ENCODE peak calls at places on chromosome 3, in ten cellular contexts. One of them, this sample, is unnamed.

GRCh38 chr3:30493912-30494311 is 112.5 kb upstream of the TGFBR2 start:
- DNase-seq in stimulated activated CD4-positive, alpha-beta T cell treated with anti-CD3 and anti-CD28 coated beads, Interleukin-15, amount 100 ng/mL, for 1 hour: no peak
- DNase-seq in HTR-8/SVneo: no peak
- DNase-seq in stimulated activated CD8-positive, alpha-beta memory T cell treated with anti-CD3 and anti-CD28 coated beads, Interleukin-12 subunit alpha, Interleukin-12 subunit beta, amount 100 ng/mL, for 4 hours: no peak
- DNase-seq in non-pigmented ciliary epithelial cell: no peak
- DNase-seq in IMR-90: peak
- DNase-seq in NCI-H1694: no peak
- DNase-seq in KBM-7: no peak
- DNase-seq in ACHN: no peak
- DNase-seq in activated CD4-positive, alpha-beta T cell treated with anti-CD3 and anti-CD28 coated beads for 24 hours: no peak
- DNase-seq in this sample: no peak

GRCh38 chr3:63333815-63334214 is 55.7 kb downstream of the SYNPR start:
- DNase-seq in stimulated activated CD4-positive, alpha-beta T cell treated with anti-CD3 and anti-CD28 coated beads, Interleukin-15, amount 100 ng/mL, for 1 hour: no peak
- DNase-seq in HTR-8/SVneo: no peak
- DNase-seq in stimulated activated CD8-positive, alpha-beta memory T cell treated with anti-CD3 and anti-CD28 coated beads, Interleukin-12 subunit alpha, Interleukin-12 subunit beta, amount 100 ng/mL, for 4 hours: no peak
- DNase-seq in non-pigmented ciliary epithelial cell: no peak
- DNase-seq in IMR-90: peak
- DNase-seq in NCI-H1694: no peak
- DNase-seq in KBM-7: no peak
- DNase-seq in ACHN: no peak
- DNase-seq in activated CD4-positive, alpha-beta T cell treated with anti-CD3 and anti-CD28 coated beads for 24 hours: no peak
- DNase-seq in this sample: no peak

GRCh38 chr3:159824341-159824740 is 164.3 kb upstream of the IL12A start:
- DNase-seq in stimulated activated CD4-positive, alpha-beta T cell treated with anti-CD3 and anti-CD28 coated beads, Interleukin-15, amount 100 ng/mL, for 1 hour: no peak
- DNase-seq in HTR-8/SVneo: peak
- DNase-seq in stimulated activated CD8-positive, alpha-beta memory T cell treated with anti-CD3 and anti-CD28 coated beads, Interleukin-12 subunit alpha, Interleukin-12 subunit beta, amount 100 ng/mL, for 4 hours: no peak
- DNase-seq in non-pigmented ciliary epithelial cell: peak
- DNase-seq in IMR-90: peak
- DNase-seq in NCI-H1694: no peak
- DNase-seq in KBM-7: no peak
- DNase-seq in ACHN: peak
- DNase-seq in activated CD4-positive, alpha-beta T cell treated with anti-CD3 and anti-CD28 coated beads for 24 hours: no peak
- DNase-seq in this sample: peak

GRCh38 chr3:47573190-47574172 is 5.2 kb downstream of the CSPG5 start:
- DNase-seq in stimulated activated CD4-positive, alpha-beta T cell treated with anti-CD3 and anti-CD28 coated beads, Interleukin-15, amount 100 ng/mL, for 1 hour: no peak
- DNase-seq in HTR-8/SVneo: no peak
- DNase-seq in stimulated activated CD8-positive, alpha-beta memory T cell treated with anti-CD3 and anti-CD28 coated beads, Interleukin-12 subunit alpha, Interleukin-12 subunit beta, amount 100 ng/mL, for 4 hours: no peak
- DNase-seq in non-pigmented ciliary epithelial cell: no peak
- DNase-seq in IMR-90: no peak
- DNase-seq in NCI-H1694: no peak
- DNase-seq in KBM-7: no peak
- DNase-seq in ACHN: no peak
- DNase-seq in activated CD4-positive, alpha-beta T cell treated with anti-CD3 and anti-CD28 coated beads for 24 hours: no peak
- DNase-seq in this sample: no peak

GRCh38 chr3:42097166-42097946 is 6.2 kb downstream of the TRAK1 start:
- DNase-seq in stimulated activated CD4-positive, alpha-beta T cell treated with anti-CD3 and anti-CD28 coated beads, Interleukin-15, amount 100 ng/mL, for 1 hour: no peak
- DNase-seq in HTR-8/SVneo: no peak
- DNase-seq in stimulated activated CD8-positive, alpha-beta memory T cell treated with anti-CD3 and anti-CD28 coated beads, Interleukin-12 subunit alpha, Interleukin-12 subunit beta, amount 100 ng/mL, for 4 hours: no peak
- DNase-seq in non-pigmented ciliary epithelial cell: peak
- DNase-seq in IMR-90: peak
- DNase-seq in NCI-H1694: no peak
- DNase-seq in KBM-7: no peak
- DNase-seq in ACHN: no peak
- DNase-seq in activated CD4-positive, alpha-beta T cell treated with anti-CD3 and anti-CD28 coated beads for 24 hours: no peak
- DNase-seq in this sample: peak

GRCh38 chr3:27533718-27534578 is 49.8 kb upstream of the SLC4A7 start:
- DNase-seq in stimulated activated CD4-positive, alpha-beta T cell treated with anti-CD3 and anti-CD28 coated beads, Interleukin-15, amount 100 ng/mL, for 1 hour: no peak
- DNase-seq in HTR-8/SVneo: peak
- DNase-seq in stimulated activated CD8-positive, alpha-beta memory T cell treated with anti-CD3 and anti-CD28 coated beads, Interleukin-12 subunit alpha, Interleukin-12 subunit beta, amount 100 ng/mL, for 4 hours: peak
- DNase-seq in non-pigmented ciliary epithelial cell: peak
- DNase-seq in IMR-90: peak
- DNase-seq in NCI-H1694: no peak
- DNase-seq in KBM-7: no peak
- DNase-seq in ACHN: peak
- DNase-seq in activated CD4-positive, alpha-beta T cell treated with anti-CD3 and anti-CD28 coated beads for 24 hours: no peak
- DNase-seq in this sample: peak

GRCh38 chr3:713225-713624 is 379.6 kb upstream of the CNTN6 start:
- DNase-seq in stimulated activated CD4-positive, alpha-beta T cell treated with anti-CD3 and anti-CD28 coated beads, Interleukin-15, amount 100 ng/mL, for 1 hour: no peak
- DNase-seq in HTR-8/SVneo: peak
- DNase-seq in stimulated activated CD8-positive, alpha-beta memory T cell treated with anti-CD3 and anti-CD28 coated beads, Interleukin-12 subunit alpha, Interleukin-12 subunit beta, amount 100 ng/mL, for 4 hours: no peak
- DNase-seq in non-pigmented ciliary epithelial cell: no peak
- DNase-seq in IMR-90: no peak
- DNase-seq in NCI-H1694: no peak
- DNase-seq in KBM-7: no peak
- DNase-seq in ACHN: no peak
- DNase-seq in activated CD4-positive, alpha-beta T cell treated with anti-CD3 and anti-CD28 coated beads for 24 hours: no peak
- DNase-seq in this sample: no peak

GRCh38 chr3:183298708-183299153 is 45.7 kb downstream of the B3GNT5 start:
- DNase-seq in stimulated activated CD4-positive, alpha-beta T cell treated with anti-CD3 and anti-CD28 coated beads, Interleukin-15, amount 100 ng/mL, for 1 hour: no peak
- DNase-seq in HTR-8/SVneo: peak
- DNase-seq in stimulated activated CD8-positive, alpha-beta memory T cell treated with anti-CD3 and anti-CD28 coated beads, Interleukin-12 subunit alpha, Interleukin-12 subunit beta, amount 100 ng/mL, for 4 hours: no peak
- DNase-seq in non-pigmented ciliary epithelial cell: peak
- DNase-seq in IMR-90: peak
- DNase-seq in NCI-H1694: peak
- DNase-seq in KBM-7: peak
- DNase-seq in ACHN: peak
- DNase-seq in activated CD4-positive, alpha-beta T cell treated with anti-CD3 and anti-CD28 coated beads for 24 hours: no peak
- DNase-seq in this sample: peak

GRCh38 chr3:157290761-157291160 is 130.8 kb upstream of the CCNL1 start:
- DNase-seq in stimulated activated CD4-positive, alpha-beta T cell treated with anti-CD3 and anti-CD28 coated beads, Interleukin-15, amount 100 ng/mL, for 1 hour: no peak
- DNase-seq in HTR-8/SVneo: peak
- DNase-seq in stimulated activated CD8-positive, alpha-beta memory T cell treated with anti-CD3 and anti-CD28 coated beads, Interleukin-12 subunit alpha, Interleukin-12 subunit beta, amount 100 ng/mL, for 4 hours: no peak
- DNase-seq in non-pigmented ciliary epithelial cell: peak
- DNase-seq in IMR-90: peak
- DNase-seq in NCI-H1694: no peak
- DNase-seq in KBM-7: no peak
- DNase-seq in ACHN: no peak
- DNase-seq in activated CD4-positive, alpha-beta T cell treated with anti-CD3 and anti-CD28 coated beads for 24 hours: no peak
- DNase-seq in this sample: peak

GRCh38 chr3:113287818-113288648 is 76.7 kb downstream of the BOC start:
- DNase-seq in stimulated activated CD4-positive, alpha-beta T cell treated with anti-CD3 and anti-CD28 coated beads, Interleukin-15, amount 100 ng/mL, for 1 hour: no peak
- DNase-seq in HTR-8/SVneo: peak
- DNase-seq in stimulated activated CD8-positive, alpha-beta memory T cell treated with anti-CD3 and anti-CD28 coated beads, Interleukin-12 subunit alpha, Interleukin-12 subunit beta, amount 100 ng/mL, for 4 hours: no peak
- DNase-seq in non-pigmented ciliary epithelial cell: peak
- DNase-seq in IMR-90: peak
- DNase-seq in NCI-H1694: peak
- DNase-seq in KBM-7: peak
- DNase-seq in ACHN: peak
- DNase-seq in activated CD4-positive, alpha-beta T cell treated with anti-CD3 and anti-CD28 coated beads for 24 hours: peak
- DNase-seq in this sample: peak

GRCh38 chr3:129230311-129231019 is 18.9 kb upstream of the COPG1 start:
- DNase-seq in stimulated activated CD4-positive, alpha-beta T cell treated with anti-CD3 and anti-CD28 coated beads, Interleukin-15, amount 100 ng/mL, for 1 hour: no peak
- DNase-seq in HTR-8/SVneo: peak
- DNase-seq in stimulated activated CD8-positive, alpha-beta memory T cell treated with anti-CD3 and anti-CD28 coated beads, Interleukin-12 subunit alpha, Interleukin-12 subunit beta, amount 100 ng/mL, for 4 hours: no peak
- DNase-seq in non-pigmented ciliary epithelial cell: no peak
- DNase-seq in IMR-90: peak
- DNase-seq in NCI-H1694: no peak
- DNase-seq in KBM-7: peak
- DNase-seq in ACHN: peak
- DNase-seq in activated CD4-positive, alpha-beta T cell treated with anti-CD3 and anti-CD28 coated beads for 24 hours: no peak
- DNase-seq in this sample: no peak

GRCh38 chr3:183810643-183811594 is 14.5 kb downstream of the MAP6D1 start:
- DNase-seq in stimulated activated CD4-positive, alpha-beta T cell treated with anti-CD3 and anti-CD28 coated beads, Interleukin-15, amount 100 ng/mL, for 1 hour: no peak
- DNase-seq in HTR-8/SVneo: no peak
- DNase-seq in stimulated activated CD8-positive, alpha-beta memory T cell treated with anti-CD3 and anti-CD28 coated beads, Interleukin-12 subunit alpha, Interleukin-12 subunit beta, amount 100 ng/mL, for 4 hours: no peak
- DNase-seq in non-pigmented ciliary epithelial cell: no peak
- DNase-seq in IMR-90: no peak
- DNase-seq in NCI-H1694: no peak
- DNase-seq in KBM-7: no peak
- DNase-seq in ACHN: no peak
- DNase-seq in activated CD4-positive, alpha-beta T cell treated with anti-CD3 and anti-CD28 coated beads for 24 hours: no peak
- DNase-seq in this sample: no peak

GRCh38 chr3:12727481-12727880 is 31.6 kb downstream of the TMEM40 start:
- DNase-seq in stimulated activated CD4-positive, alpha-beta T cell treated with anti-CD3 and anti-CD28 coated beads, Interleukin-15, amount 100 ng/mL, for 1 hour: no peak
- DNase-seq in HTR-8/SVneo: no peak
- DNase-seq in stimulated activated CD8-positive, alpha-beta memory T cell treated with anti-CD3 and anti-CD28 coated beads, Interleukin-12 subunit alpha, Interleukin-12 subunit beta, amount 100 ng/mL, for 4 hours: no peak
- DNase-seq in non-pigmented ciliary epithelial cell: no peak
- DNase-seq in IMR-90: no peak
- DNase-seq in NCI-H1694: no peak
- DNase-seq in KBM-7: no peak
- DNase-seq in ACHN: no peak
- DNase-seq in activated CD4-positive, alpha-beta T cell treated with anti-CD3 and anti-CD28 coated beads for 24 hours: no peak
- DNase-seq in this sample: no peak

GRCh38 chr3:40975711-40976121 is 223.6 kb upstream of the CTNNB1 start:
- DNase-seq in stimulated activated CD4-positive, alpha-beta T cell treated with anti-CD3 and anti-CD28 coated beads, Interleukin-15, amount 100 ng/mL, for 1 hour: no peak
- DNase-seq in HTR-8/SVneo: no peak
- DNase-seq in stimulated activated CD8-positive, alpha-beta memory T cell treated with anti-CD3 and anti-CD28 coated beads, Interleukin-12 subunit alpha, Interleukin-12 subunit beta, amount 100 ng/mL, for 4 hours: no peak
- DNase-seq in non-pigmented ciliary epithelial cell: no peak
- DNase-seq in IMR-90: no peak
- DNase-seq in NCI-H1694: no peak
- DNase-seq in KBM-7: no peak
- DNase-seq in ACHN: no peak
- DNase-seq in activated CD4-positive, alpha-beta T cell treated with anti-CD3 and anti-CD28 coated beads for 24 hours: no peak
- DNase-seq in this sample: no peak

GRCh38 chr3:118641608-118642007 is 393.0 kb downstream of the IGSF11 start:
- DNase-seq in stimulated activated CD4-positive, alpha-beta T cell treated with anti-CD3 and anti-CD28 coated beads, Interleukin-15, amount 100 ng/mL, for 1 hour: no peak
- DNase-seq in HTR-8/SVneo: no peak
- DNase-seq in stimulated activated CD8-positive, alpha-beta memory T cell treated with anti-CD3 and anti-CD28 coated beads, Interleukin-12 subunit alpha, Interleukin-12 subunit beta, amount 100 ng/mL, for 4 hours: no peak
- DNase-seq in non-pigmented ciliary epithelial cell: no peak
- DNase-seq in IMR-90: no peak
- DNase-seq in NCI-H1694: peak
- DNase-seq in KBM-7: no peak
- DNase-seq in ACHN: no peak
- DNase-seq in activated CD4-positive, alpha-beta T cell treated with anti-CD3 and anti-CD28 coated beads for 24 hours: no peak
- DNase-seq in this sample: no peak

GRCh38 chr3:184314700-184315505 is 497 bp downstream of the EIF4G1 start:
- DNase-seq in stimulated activated CD4-positive, alpha-beta T cell treated with anti-CD3 and anti-CD28 coated beads, Interleukin-15, amount 100 ng/mL, for 1 hour: peak
- DNase-seq in HTR-8/SVneo: no peak
- DNase-seq in stimulated activated CD8-positive, alpha-beta memory T cell treated with anti-CD3 and anti-CD28 coated beads, Interleukin-12 subunit alpha, Interleukin-12 subunit beta, amount 100 ng/mL, for 4 hours: peak
- DNase-seq in non-pigmented ciliary epithelial cell: no peak
- DNase-seq in IMR-90: peak
- DNase-seq in NCI-H1694: peak
- DNase-seq in KBM-7: peak
- DNase-seq in ACHN: peak
- DNase-seq in activated CD4-positive, alpha-beta T cell treated with anti-CD3 and anti-CD28 coated beads for 24 hours: peak
- DNase-seq in this sample: no peak

GRCh38 chr3:10833855-10834414 is 17.9 kb downstream of the SLC6A11 start:
- DNase-seq in stimulated activated CD4-positive, alpha-beta T cell treated with anti-CD3 and anti-CD28 coated beads, Interleukin-15, amount 100 ng/mL, for 1 hour: no peak
- DNase-seq in HTR-8/SVneo: no peak
- DNase-seq in stimulated activated CD8-positive, alpha-beta memory T cell treated with anti-CD3 and anti-CD28 coated beads, Interleukin-12 subunit alpha, Interleukin-12 subunit beta, amount 100 ng/mL, for 4 hours: no peak
- DNase-seq in non-pigmented ciliary epithelial cell: no peak
- DNase-seq in IMR-90: no peak
- DNase-seq in NCI-H1694: no peak
- DNase-seq in KBM-7: no peak
- DNase-seq in ACHN: no peak
- DNase-seq in activated CD4-positive, alpha-beta T cell treated with anti-CD3 and anti-CD28 coated beads for 24 hours: no peak
- DNase-seq in this sample: no peak

GRCh38 chr3:177597325-177598109 is 400.2 kb upstream of the TBL1XR1 start:
- DNase-seq in stimulated activated CD4-positive, alpha-beta T cell treated with anti-CD3 and anti-CD28 coated beads, Interleukin-15, amount 100 ng/mL, for 1 hour: no peak
- DNase-seq in HTR-8/SVneo: no peak
- DNase-seq in stimulated activated CD8-positive, alpha-beta memory T cell treated with anti-CD3 and anti-CD28 coated beads, Interleukin-12 subunit alpha, Interleukin-12 subunit beta, amount 100 ng/mL, for 4 hours: no peak
- DNase-seq in non-pigmented ciliary epithelial cell: peak
- DNase-seq in IMR-90: peak
- DNase-seq in NCI-H1694: peak
- DNase-seq in KBM-7: peak
- DNase-seq in ACHN: no peak
- DNase-seq in activated CD4-positive, alpha-beta T cell treated with anti-CD3 and anti-CD28 coated beads for 24 hours: no peak
- DNase-seq in this sample: peak

GRCh38 chr3:42387802-42388651 is 22.4 kb downstream of the LYZL4 start:
- DNase-seq in stimulated activated CD4-positive, alpha-beta T cell treated with anti-CD3 and anti-CD28 coated beads, Interleukin-15, amount 100 ng/mL, for 1 hour: no peak
- DNase-seq in HTR-8/SVneo: peak
- DNase-seq in stimulated activated CD8-positive, alpha-beta memory T cell treated with anti-CD3 and anti-CD28 coated beads, Interleukin-12 subunit alpha, Interleukin-12 subunit beta, amount 100 ng/mL, for 4 hours: no peak
- DNase-seq in non-pigmented ciliary epithelial cell: no peak
- DNase-seq in IMR-90: no peak
- DNase-seq in NCI-H1694: no peak
- DNase-seq in KBM-7: no peak
- DNase-seq in ACHN: no peak
- DNase-seq in activated CD4-positive, alpha-beta T cell treated with anti-CD3 and anti-CD28 coated beads for 24 hours: peak
- DNase-seq in this sample: no peak

GRCh38 chr3:132422531-132422930 is 5.2 kb downstream of the DNAJC13 start:
- DNase-seq in stimulated activated CD4-positive, alpha-beta T cell treated with anti-CD3 and anti-CD28 coated beads, Interleukin-15, amount 100 ng/mL, for 1 hour: no peak
- DNase-seq in HTR-8/SVneo: no peak
- DNase-seq in stimulated activated CD8-positive, alpha-beta memory T cell treated with anti-CD3 and anti-CD28 coated beads, Interleukin-12 subunit alpha, Interleukin-12 subunit beta, amount 100 ng/mL, for 4 hours: no peak
- DNase-seq in non-pigmented ciliary epithelial cell: no peak
- DNase-seq in IMR-90: no peak
- DNase-seq in NCI-H1694: no peak
- DNase-seq in KBM-7: no peak
- DNase-seq in ACHN: no peak
- DNase-seq in activated CD4-positive, alpha-beta T cell treated with anti-CD3 and anti-CD28 coated beads for 24 hours: no peak
- DNase-seq in this sample: no peak

GRCh38 chr3:141412936-141413354 is 44.6 kb downstream of the ZBTB38 start:
- DNase-seq in stimulated activated CD4-positive, alpha-beta T cell treated with anti-CD3 and anti-CD28 coated beads, Interleukin-15, amount 100 ng/mL, for 1 hour: no peak
- DNase-seq in HTR-8/SVneo: no peak
- DNase-seq in stimulated activated CD8-positive, alpha-beta memory T cell treated with anti-CD3 and anti-CD28 coated beads, Interleukin-12 subunit alpha, Interleukin-12 subunit beta, amount 100 ng/mL, for 4 hours: no peak
- DNase-seq in non-pigmented ciliary epithelial cell: no peak
- DNase-seq in IMR-90: peak
- DNase-seq in NCI-H1694: no peak
- DNase-seq in KBM-7: no peak
- DNase-seq in ACHN: no peak
- DNase-seq in activated CD4-positive, alpha-beta T cell treated with anti-CD3 and anti-CD28 coated beads for 24 hours: no peak
- DNase-seq in this sample: no peak

GRCh38 chr3:169815590-169816150 is 3.0 kb upstream of the LRRC34 start:
- DNase-seq in stimulated activated CD4-positive, alpha-beta T cell treated with anti-CD3 and anti-CD28 coated beads, Interleukin-15, amount 100 ng/mL, for 1 hour: no peak
- DNase-seq in HTR-8/SVneo: no peak
- DNase-seq in stimulated activated CD8-positive, alpha-beta memory T cell treated with anti-CD3 and anti-CD28 coated beads, Interleukin-12 subunit alpha, Interleukin-12 subunit beta, amount 100 ng/mL, for 4 hours: no peak
- DNase-seq in non-pigmented ciliary epithelial cell: no peak
- DNase-seq in IMR-90: no peak
- DNase-seq in NCI-H1694: no peak
- DNase-seq in KBM-7: no peak
- DNase-seq in ACHN: no peak
- DNase-seq in activated CD4-positive, alpha-beta T cell treated with anti-CD3 and anti-CD28 coated beads for 24 hours: no peak
- DNase-seq in this sample: no peak

GRCh38 chr3:151538706-151539403 is 78.0 kb upstream of the IGSF10 start:
- DNase-seq in stimulated activated CD4-positive, alpha-beta T cell treated with anti-CD3 and anti-CD28 coated beads, Interleukin-15, amount 100 ng/mL, for 1 hour: no peak
- DNase-seq in HTR-8/SVneo: no peak
- DNase-seq in stimulated activated CD8-positive, alpha-beta memory T cell treated with anti-CD3 and anti-CD28 coated beads, Interleukin-12 subunit alpha, Interleukin-12 subunit beta, amount 100 ng/mL, for 4 hours: no peak
- DNase-seq in non-pigmented ciliary epithelial cell: no peak
- DNase-seq in IMR-90: peak
- DNase-seq in NCI-H1694: peak
- DNase-seq in KBM-7: peak
- DNase-seq in ACHN: no peak
- DNase-seq in activated CD4-positive, alpha-beta T cell treated with anti-CD3 and anti-CD28 coated beads for 24 hours: no peak
- DNase-seq in this sample: no peak